ENCODE peak calls at places on chromosome 4, in six cellular contexts. R is fibroblast of lung, P is neuronal stem cell, T is neural progenitor cell, I is SK-N-SH, U is K562. C is an unnamed sample.

GRCh38 chr4:128853741-128854140 is 44.2 kb downstream of the JADE1 start:
- DNase-seq in U (no peak), T (no peak), I (no peak), P (no peak), R (no peak), C (no peak)

GRCh38 chr4:7654550-7655266 is 220.0 kb upstream of the PSAPL1 start:
- DNase-seq in R (no peak), I (no peak), U (no peak), T (no peak), P (no peak), C (no peak)

GRCh38 chr4:147707892-147708672 is 23.8 kb upstream of the ARHGAP10 start:
- DNase-seq in T (peak), I (peak), R (peak), P (no peak), U (peak), C (peak)

GRCh38 chr4:121784975-121785374 is 16.1 kb upstream of the EXOSC9 start:
- DNase-seq in T (no peak), I (no peak), R (peak), P (no peak), U (no peak), C (no peak)

GRCh38 chr4:17583944-17584343 is 6.9 kb downstream of the LAP3 start:
- DNase-seq in U (no peak), I (no peak), T (no peak), P (no peak), R (no peak), C (no peak)

GRCh38 chr4:100188829-100189228 is 1.4 kb downstream of the DDIT4L start:
- DNase-seq in R (no peak), U (no peak), P (no peak), T (no peak), I (no peak), C (no peak)

GRCh38 chr4:125368161-125368560 is 53.4 kb downstream of the FAT4 start:
- DNase-seq in P (no peak), U (no peak), I (peak), T (no peak), R (peak), C (no peak)

GRCh38 chr4:128835498-128836222 is 26.2 kb downstream of the JADE1 start:
- DNase-seq in R (peak), U (no peak), T (no peak), I (no peak), P (no peak), C (no peak)

GRCh38 chr4:98803287-98803677 is 125.7 kb downstream of the EIF4E start:
- DNase-seq in U (no peak), P (no peak), R (no peak), I (no peak), T (no peak), C (no peak)

GRCh38 chr4:152937535-152938236 is 1.6 kb downstream of the FHDC1 start:
- DNase-seq in P (peak), I (peak), U (peak), R (peak), T (peak), C (no peak)

GRCh38 chr4:118727360-118727759 is 42.2 kb downstream of the METTL14 start:
- DNase-seq in T (no peak), P (no peak), I (no peak), U (no peak), R (no peak), C (no peak)

GRCh38 chr4:126354784-126355183 is 1040.0 kb downstream of the FAT4 start:
- DNase-seq in R (peak), U (no peak), I (no peak), P (no peak), T (no peak), C (no peak)

GRCh38 chr4:148443550-148444295 is 1.5 kb upstream of the NR3C2 start:
- DNase-seq in P (peak), T (peak), U (no peak), I (peak), R (no peak), C (no peak)

GRCh38 chr4:116015062-116015461 is 901.6 kb upstream of the NDST4 start:
- DNase-seq in P (no peak), U (no peak), R (no peak), T (no peak), I (no peak), C (peak)

GRCh38 chr4:71294301-71294700 is 44.5 kb upstream of the SLC4A4 start:
- DNase-seq in T (no peak), R (peak), P (no peak), I (no peak), U (no peak), C (no peak)

GRCh38 chr4:63906660-63907146 is 502.5 kb downstream of the TECRL start:
- DNase-seq in I (no peak), R (no peak), U (no peak), P (peak), T (no peak), C (no peak)

GRCh38 chr4:59484948-59485347 is 1715.2 kb upstream of the ADGRL3 start:
- DNase-seq in T (no peak), U (no peak), I (peak), R (no peak), P (no peak), C (no peak)

GRCh38 chr4:67680568-67681222 is 20.3 kb downstream of the UBA6 start:
- DNase-seq in T (no peak), I (no peak), R (no peak), U (no peak), P (no peak), C (no peak)

GRCh38 chr4:85776579-85776978 is 301.6 kb downstream of the ARHGAP24 start:
- DNase-seq in P (no peak), U (no peak), I (no peak), T (no peak), R (no peak), C (no peak)

GRCh38 chr4:16199132-16199531 is 27.1 kb downstream of the TAPT1 start:
- DNase-seq in I (peak), R (peak), P (no peak), U (no peak), T (peak), C (peak)

GRCh38 chr4:158302076-158302866 is 92.0 kb downstream of the TMEM144 start:
- DNase-seq in T (no peak), R (peak), U (no peak), I (no peak), P (no peak), C (no peak)

GRCh38 chr4:143282170-143282760 is 54.4 kb upstream of the GAB1 start:
- DNase-seq in P (no peak), R (peak), T (no peak), I (peak), U (no peak), C (peak)

GRCh38 chr4:139951051-139951450 is 202.9 kb downstream of the MAML3 start:
- DNase-seq in R (no peak), U (no peak), I (no peak), P (no peak), T (no peak), C (peak)

GRCh38 chr4:70236125-70236524 is 6.3 kb upstream of the CSN3 start:
- DNase-seq in I (no peak), U (no peak), T (no peak), P (no peak), R (peak), C (no peak)

GRCh38 chr4:19776021-19776459 is 475.7 kb upstream of the SLIT2 start:
- DNase-seq in U (no peak), P (peak), R (peak), T (peak), I (no peak), C (no peak)

GRCh38 chr4:8840816-8841455 is 30.7 kb downstream of the HMX1 start:
- DNase-seq in R (no peak), T (no peak), I (peak), P (no peak), U (no peak), C (no peak)

GRCh38 chr4:121698119-121698732 is 1.4 kb upstream of the ANXA5 start:
- DNase-seq in I (no peak), P (no peak), T (no peak), U (no peak), R (peak), C (no peak)

GRCh38 chr4:151955721-151956340 is 195.0 kb upstream of the GATB start:
- DNase-seq in U (no peak), T (no peak), I (no peak), R (peak), P (no peak), C (no peak)

GRCh38 chr4:173752610-173753009 is 222.6 kb upstream of the HAND2 start:
- DNase-seq in T (peak), I (no peak), U (peak), P (peak), R (no peak), C (peak)

GRCh38 chr4:1731180-1731579 is 9.9 kb downstream of the TACC3 start:
- DNase-seq in U (no peak), R (no peak), P (no peak), T (no peak), I (no peak), C (no peak)

GRCh38 chr4:182175788-182176519 is 67.2 kb upstream of the TENM3 start:
- DNase-seq in R (no peak), I (no peak), U (no peak), T (no peak), P (no peak), C (no peak)

GRCh38 chr4:144557404-144557803 is 88.6 kb upstream of the HHIP start:
- DNase-seq in T (no peak), R (peak), U (no peak), P (no peak), I (no peak), C (no peak)

GRCh38 chr4:57013529-57014120 is 34.9 kb downstream of the POLR2B start:
- DNase-seq in R (no peak), I (no peak), U (no peak), P (no peak), T (no peak), C (no peak)

GRCh38 chr4:52037730-52038108 is 380 bp downstream of the SGCB start:
- DNase-seq in T (peak), I (peak), R (peak), U (no peak), P (no peak), C (peak)

GRCh38 chr4:74328501-74328900 is 20.2 kb downstream of the EPGN start:
- DNase-seq in I (no peak), P (no peak), U (no peak), T (no peak), R (no peak), C (no peak)

GRCh38 chr4:142406917-142407501 is 439.1 kb downstream of the INPP4B start:
- DNase-seq in T (no peak), P (no peak), U (no peak), R (no peak), I (no peak), C (no peak)

GRCh38 chr4:4284827-4285618 is 4.9 kb downstream of the LYAR start:
- DNase-seq in R (peak), P (no peak), U (no peak), I (no peak), T (no peak), C (no peak)

GRCh38 chr4:171857302-171858005 is 44.2 kb downstream of the GALNTL6 start:
- DNase-seq in U (no peak), I (no peak), P (no peak), R (no peak), T (no peak), C (no peak)

GRCh38 chr4:155837203-155837796 is 28.8 kb downstream of the ASIC5 start:
- DNase-seq in I (no peak), P (no peak), U (no peak), T (no peak), R (no peak), C (no peak)

GRCh38 chr4:184263461-184263860 is 45.8 kb upstream of the ENPP6 start:
- DNase-seq in R (no peak), I (no peak), P (no peak), T (no peak), U (no peak), C (no peak)
- H3K9ac ChIP-seq in R (no peak), I (no peak), P (no peak), T (no peak), U (no peak), C (peak)

DNA sequence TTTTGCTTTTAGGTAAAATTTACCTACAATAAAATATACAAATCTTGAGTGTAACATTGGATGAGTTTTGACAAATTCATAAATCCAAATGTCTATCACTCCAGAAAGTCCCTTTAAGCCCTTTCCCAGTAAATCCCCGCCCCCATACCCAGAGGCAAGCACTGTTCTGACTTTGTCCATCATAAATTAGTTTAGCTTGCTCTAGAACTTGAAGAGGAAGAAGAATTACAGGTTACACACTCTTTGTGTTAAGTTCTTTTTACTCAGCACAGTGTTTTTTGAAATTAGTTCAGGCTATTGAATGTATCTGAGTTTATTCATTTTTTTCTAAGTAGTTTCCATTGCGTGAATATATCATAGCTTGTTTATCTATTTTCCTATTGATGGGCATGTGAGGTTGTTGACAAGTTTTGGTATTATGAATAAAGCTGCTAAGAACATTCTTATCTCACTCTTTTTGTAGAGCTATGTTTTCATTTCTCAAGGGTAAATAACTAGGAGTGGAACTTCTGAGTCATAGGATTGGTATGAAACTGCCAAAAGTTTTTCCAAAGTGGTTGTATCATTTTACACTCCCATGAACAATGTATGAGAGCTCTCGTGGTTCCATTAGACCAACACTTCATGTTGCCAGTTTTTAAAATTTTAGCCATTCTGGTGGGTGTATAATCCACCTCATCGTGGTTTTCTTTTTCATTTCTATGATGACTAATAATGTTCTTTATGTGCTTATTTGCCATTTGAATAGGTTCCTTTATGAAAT is 22.4 kb upstream of the HPSE start:
- DNase-seq in U (no peak), R (peak), P (no peak), I (no peak), T (no peak), C (no peak)
- H2AFZ ChIP-seq in U (no peak), R (no peak), P (peak), I (peak), T (no peak), C (no peak)

GRCh38 chr4:80036949-80037348 is 36.1 kb downstream of the ANTXR2 start:
- DNase-seq in I (no peak), U (no peak), R (peak), T (no peak), P (no peak), C (no peak)
- H3K9ac ChIP-seq in I (peak), U (no peak), R (no peak), T (no peak), P (no peak), C (no peak)

GRCh38 chr4:38802561-38803355 is 1.8 kb downstream of the TLR1 start:
- DNase-seq in T (no peak), U (no peak), I (no peak), P (no peak), R (no peak), C (no peak)

GRCh38 chr4:38800956-38801450 is 3.6 kb downstream of the TLR1 start:
- DNase-seq in U (no peak), T (no peak), I (no peak), P (no peak), R (no peak), C (no peak)

GRCh38 chr4:38804654-38805295 is at the start of gene TLR1:
- DNase-seq in T (peak), R (peak), I (peak), U (no peak), P (no peak), C (peak)

GRCh38 chr4:38805530-38806145 is 1.0 kb upstream of the TLR1 start:
- DNase-seq in P (no peak), U (no peak), R (no peak), I (no peak), T (no peak), C (peak)

GRCh38 chr4:38803833-38804653 is 548 bp downstream of the TLR1 start:
- DNase-seq in R (no peak), U (no peak), P (no peak), I (no peak), T (no peak), C (peak)
- H2AFZ ChIP-seq in R (peak), U (peak), P (no peak), I (peak), T (peak), C (peak)

DNA sequence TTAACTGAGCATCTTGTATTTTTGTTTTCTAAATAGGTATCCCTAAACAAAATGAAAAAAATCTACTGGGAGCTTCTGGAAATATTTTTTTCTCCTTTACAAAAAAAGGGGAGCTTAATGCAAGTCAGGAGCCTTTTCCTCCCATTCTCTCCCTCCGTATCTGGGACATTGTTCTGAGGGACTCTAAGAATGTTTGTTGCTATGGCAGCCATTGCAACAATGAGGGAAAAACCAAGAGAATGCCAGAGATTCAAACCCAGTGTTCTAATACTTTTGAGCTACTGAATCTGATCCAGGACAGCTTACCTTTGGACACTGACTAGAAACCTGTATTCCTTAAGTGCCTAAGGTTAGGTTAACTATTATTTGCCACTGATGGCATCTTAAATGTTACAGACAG is 485.7 kb upstream of the HS3ST1 start:
- DNase-seq in R (no peak), I (no peak), U (no peak), P (peak), T (peak), C (no peak)
- H3K9ac ChIP-seq in R (no peak), I (no peak), U (no peak), P (no peak), T (no peak), C (no peak)

GRCh38 chr4:83974111-83974789 is 438.3 kb downstream of the GPAT3 start:
- DNase-seq in T (no peak), U (no peak), R (no peak), P (no peak), I (no peak), C (no peak)
- H2AFZ ChIP-seq in T (no peak), U (no peak), R (no peak), P (no peak), I (no peak), C (no peak)